ENCODE peak calls at places on chromosomes 1 and 21, in five cellular contexts. O, Q, A, I and Y are unnamed samples.
A peak's percentile ranks its signal among the peaks of the same experiment; 100 is the strongest.

GRCh38 chr1:156387899-156388813 is 19.1 kb downstream of the RHBG start:
- DNase-seq in A (no peak), Q (no peak), I (peak; percentile 88), O (no peak), Y (no peak)

GRCh38 chr21:15549671-15550070 is 180.1 kb upstream of the USP25 start:
- DNase-seq in A (no peak), Q (peak; percentile 8), O (no peak), I (no peak), Y (no peak)

GRCh38 chr1:223706077-223706988 is 6.0 kb upstream of the CAPN2 start:
- DNase-seq in I (no peak), O (no peak), A (no peak), Q (peak; percentile 93), Y (no peak)

GRCh38 chr1:12279728-12280469 is 50.1 kb downstream of the VPS13D start:
- DNase-seq in O (no peak), I (no peak), Q (no peak), A (no peak), Y (no peak)

GRCh38 chr1:20732071-20732587 is 374 bp downstream of the SH2D5 start:
- DNase-seq in I (peak; percentile 71), Q (peak; percentile 57), O (peak; percentile 66), A (no peak), Y (peak; percentile 44)

GRCh38 chr1:225891229-225891972 is 2.5 kb upstream of the LEFTY1 start:
- DNase-seq in O (peak; percentile 65), A (no peak), I (no peak), Q (no peak), Y (no peak)

GRCh38 chr1:93516164-93516563 is 68.2 kb downstream of the FNBP1L start:
- DNase-seq in A (no peak), O (no peak), Q (no peak), I (no peak), Y (no peak)

GRCh38 chr1:244224487-244225430 is 173.7 kb downstream of the ZBTB18 start:
- DNase-seq in A (no peak), Q (peak; percentile 70), O (no peak), I (no peak), Y (no peak)

GRCh38 chr1:52365091-52365745 is 787 bp downstream of the CC2D1B start:
- DNase-seq in I (peak; percentile 14), O (peak; percentile 70), A (peak; percentile 43), Q (peak; percentile 60), Y (peak; percentile 58)

GRCh38 chr1:90371106-90371813 is 345.8 kb downstream of the BARHL2 start:
- DNase-seq in A (no peak), Q (no peak), O (no peak), I (no peak), Y (no peak)

GRCh38 chr1:176628775-176629174 is 165.8 kb downstream of the PAPPA2 start:
- DNase-seq in A (no peak), I (no peak), O (no peak), Q (no peak), Y (no peak)

GRCh38 chr1:160032165-160032827 is 506 bp upstream of the PIGM start:
- DNase-seq in I (no peak), O (no peak), A (no peak), Q (no peak), Y (no peak)

GRCh38 chr1:143694085-143694484 is 277.7 kb downstream of the FAM72C start:
- DNase-seq in A (no peak), Q (no peak), O (no peak), I (no peak), Y (no peak)